ENCODE peak calls at places on chromosomes 4 and X, in four cellular contexts. H is H9, B is IMR-90, S is neuronal stem cell. Y is an unnamed sample.

GRCh38 chr4:123235431-123235830 is 161.2 kb upstream of the SPRY1 start:
- DNase-seq in B (peak; percentile 61), S (no peak), H (no peak), Y (no peak)

GRCh38 chrX:68743754-68744153 is 85.1 kb upstream of the EFNB1 start:
- DNase-seq in B (no peak), S (no peak), H (no peak), Y (no peak)

GRCh38 chr4:152316969-152317368 is 218.9 kb downstream of the FBXW7 start:
- DNase-seq in S (no peak), B (peak; percentile 71), H (no peak), Y (no peak)

GRCh38 chr4:15003891-15004700 is 1.8 kb downstream of the CPEB2 start:
- DNase-seq in B (no peak), S (peak; percentile 27), H (peak; percentile 38), Y (peak; percentile 46)

GRCh38 chr4:54940996-54941395 is 184.4 kb downstream of the KDR start:
- DNase-seq in B (no peak), H (no peak), S (no peak), Y (no peak)

GRCh38 chrX:56726609-56727008 is 2.4 kb upstream of the NBDY start:
- DNase-seq in S (no peak), B (peak; percentile 61), H (no peak), Y (no peak)

GRCh38 chr4:54225671-54226398 is 3.3 kb upstream of the PDGFRA start:
- DNase-seq in H (peak; percentile 38), S (peak; percentile 9), B (no peak), Y (no peak)

GRCh38 chr4:106746451-106746850 is 289.7 kb downstream of the DKK2 start:
- DNase-seq in H (no peak), S (no peak), B (no peak), Y (no peak)

GRCh38 chrX:129939986-129940385 is 34.0 kb downstream of the UTP14A start:
- DNase-seq in B (no peak), S (no peak), H (peak; percentile 43), Y (no peak)

GRCh38 chrX:19303216-19303880 is 40.4 kb upstream of the PDHA1 start:
- DNase-seq in S (no peak), B (peak; percentile 45), H (no peak), Y (peak; percentile 72)

GRCh38 chr4:152462047-152462446 is 73.8 kb downstream of the FBXW7 start:
- DNase-seq in S (no peak), H (no peak), B (no peak), Y (no peak)

GRCh38 chr4:42906906-42907774 is 14.6 kb downstream of the GRXCR1 start:
- DNase-seq in S (no peak), H (no peak), B (no peak), Y (no peak)

GRCh38 chr4:7070729-7071511 is 3.1 kb upstream of the GRPEL1 start:
- DNase-seq in B (peak; percentile 54), H (peak; percentile 93), S (peak; percentile 70), Y (peak; percentile 97)

GRCh38 chr4:90582087-90582486 is 454.9 kb downstream of the CCSER1 start:
- DNase-seq in S (no peak), H (no peak), B (no peak), Y (no peak)

GRCh38 chrX:40278340-40279090 is 180.8 kb upstream of the BCOR start:
- DNase-seq in S (no peak), B (no peak), H (no peak), Y (peak; percentile 84)

GRCh38 chr4:182263562-182263961 is 20.4 kb downstream of the TENM3 start:
- DNase-seq in S (no peak), B (no peak), H (no peak), Y (no peak)

GRCh38 chr4:158254328-158254727 is 44.0 kb downstream of the TMEM144 start:
- DNase-seq in B (no peak), H (no peak), S (no peak), Y (no peak)

GRCh38 chr4:150960818-150961217 is 54.3 kb downstream of the LRBA start:
- DNase-seq in H (peak; percentile 69), S (no peak), B (no peak), Y (peak; percentile 8)

GRCh38 chr4:158300012-158300411 is 89.7 kb downstream of the TMEM144 start:
- DNase-seq in H (no peak), B (no peak), S (no peak), Y (no peak)

GRCh38 chr4:48093949-48094550 is 40.0 kb downstream of the TXK start:
- DNase-seq in S (no peak), B (peak; percentile 7), H (no peak), Y (no peak)

GRCh38 chr4:51862781-51863180 is 19.8 kb downstream of the DCUN1D4 start:
- DNase-seq in H (no peak), B (no peak), S (no peak), Y (no peak)

GRCh38 chr4:41413670-41414069 is 124.3 kb upstream of the LIMCH1 start:
- DNase-seq in H (no peak), S (no peak), B (no peak), Y (no peak)

GRCh38 chr4:82776925-82777542 is 21.6 kb downstream of the SCD5 start:
- DNase-seq in S (no peak), B (peak; percentile 89), H (peak; percentile 10), Y (peak; percentile 42)

GRCh38 chrX:46665232-46666162 is 91.9 kb downstream of the CHST7 start:
- DNase-seq in B (peak; percentile 17), S (no peak), H (no peak), Y (no peak)

GRCh38 chrX:136328933-136329332 is 28.2 kb downstream of the ADGRG4 start:
- DNase-seq in B (no peak), H (no peak), S (no peak), Y (no peak)

GRCh38 chr4:76984127-76984526 is 34.6 kb downstream of the SEPTIN11 start:
- DNase-seq in B (peak; percentile 69), H (no peak), S (no peak), Y (no peak)

GRCh38 chr4:1245481-1246051 is 3.4 kb downstream of the CTBP1 start:
- DNase-seq in B (no peak), S (no peak), H (no peak), Y (no peak)

GRCh38 chrX:56733459-56734046 is 4.5 kb downstream of the NBDY start:
- DNase-seq in H (no peak), S (no peak), B (peak; percentile 47), Y (peak; percentile 76)

GRCh38 chr4:70743728-70744127 is 22.0 kb downstream of the RUFY3 start:
- DNase-seq in B (peak; percentile 29), H (no peak), S (no peak), Y (no peak)

GRCh38 chr4:31575504-31575903 is 855.3 kb downstream of the PCDH7 start:
- DNase-seq in H (no peak), B (no peak), S (no peak), Y (no peak)

GRCh38 chr4:80140237-80140636 is 57.1 kb upstream of the PRDM8 start:
- DNase-seq in H (no peak), S (no peak), B (no peak), Y (no peak)

GRCh38 chr4:80142396-80143304 is 54.7 kb upstream of the PRDM8 start:
- DNase-seq in H (no peak), B (no peak), S (no peak), Y (peak; percentile 93)

GRCh38 chr4:80143305-80143679 is 54.0 kb upstream of the PRDM8 start:
- DNase-seq in S (no peak), H (no peak), B (no peak), Y (no peak)

GRCh38 chr4:80139668-80140067 is 57.6 kb upstream of the PRDM8 start:
- DNase-seq in H (no peak), B (no peak), S (no peak), Y (no peak)

GRCh38 chr4:80141543-80141942 is 55.8 kb upstream of the PRDM8 start:
- DNase-seq in B (no peak), H (no peak), S (no peak), Y (peak; percentile 36)
- H3K23ac ChIP-seq in B (no peak overlapping the region), H (no peak overlapping the region), S (no peak overlapping the region), Y (no peak overlapping the region)

GRCh38 chrX:97522307-97522706 is 638.6 kb downstream of the RPA4 start:
- DNase-seq in H (no peak), B (no peak), S (no peak), Y (no peak)
- H3K27ac ChIP-seq in H (no peak overlapping the region), B (no peak overlapping the region), S (no peak overlapping the region), Y (no peak overlapping the region)

GRCh38 chr4:110196871-110197420 is 1.5 kb downstream of the ELOVL6 start:
- DNase-seq in B (peak; percentile 31), S (no peak), H (peak; percentile 55), Y (peak; percentile 32)
- H3K23ac ChIP-seq in B (peak overlapping the region; percentile 57), S (peak overlapping the region; percentile 70), H (no peak overlapping the region), Y (no peak overlapping the region)

DNA sequence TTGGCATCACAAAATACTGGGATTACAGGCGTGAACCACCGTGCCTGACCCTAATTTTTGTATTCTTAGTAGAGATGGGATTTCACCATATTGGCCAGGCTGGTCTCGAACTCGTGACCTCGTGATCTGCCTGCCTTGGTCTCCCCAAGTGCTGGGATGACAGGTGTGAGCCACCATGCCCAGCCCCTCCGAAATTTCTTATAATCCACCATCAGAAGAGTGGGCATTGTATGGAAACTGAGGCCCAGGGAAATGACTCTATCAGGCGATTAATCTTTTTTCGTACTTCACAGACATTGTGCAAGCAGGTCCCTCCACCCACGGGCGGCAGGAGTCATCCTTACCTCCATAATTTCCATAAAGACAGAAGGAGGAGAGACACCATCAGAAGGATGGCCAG is 16.0 kb downstream of the CRLF2 start:
- DNase-seq in S (no peak), B (no peak), H (no peak), Y (no peak)
- H3K27ac ChIP-seq in S (no peak overlapping the region), B (no peak overlapping the region), H (no peak overlapping the region), Y (no peak overlapping the region)

Y was measured in trophoblast cell.